ENCODE peak calls at places on chromosomes 12 and 14, in ten cellular contexts. One of them, this sample, is unnamed.

GRCh38 chr12:89245090-89245489 is 107.2 kb downstream of the DUSP6 start:
- DNase-seq in endothelial cell of umbilical vein: no peak
- DNase-seq in breast epithelium: no peak
- DNase-seq in mucosa of descending colon: no peak
- DNase-seq in colonic mucosa: no peak
- DNase-seq in lower lobe of right lung: no peak
- DNase-seq in upper lobe of right lung: no peak
- DNase-seq in tibial artery: no peak
- DNase-seq in lower leg skin: no peak
- DNase-seq in esophagus squamous epithelium: no peak
- DNase-seq in this sample: no peak

GRCh38 chr12:113479193-113479577 is 7.5 kb upstream of the LHX5 start:
- DNase-seq in lower lobe of right lung: no peak
- DNase-seq in colonic mucosa: no peak
- DNase-seq in esophagus squamous epithelium: no peak
- DNase-seq in upper lobe of right lung: no peak
- DNase-seq in tibial artery: no peak
- DNase-seq in mucosa of descending colon: no peak
- DNase-seq in lower leg skin: no peak
- DNase-seq in endothelial cell of umbilical vein: no peak
- DNase-seq in breast epithelium: no peak
- DNase-seq in this sample: no peak

GRCh38 chr14:38409081-38409705 is 153.3 kb upstream of the CLEC14A start:
- DNase-seq in tibial artery: no peak
- DNase-seq in esophagus squamous epithelium: no peak
- DNase-seq in colonic mucosa: no peak
- DNase-seq in upper lobe of right lung: no peak
- DNase-seq in lower leg skin: no peak
- DNase-seq in endothelial cell of umbilical vein: no peak
- DNase-seq in breast epithelium: no peak
- DNase-seq in mucosa of descending colon: no peak
- DNase-seq in lower lobe of right lung: no peak
- DNase-seq in this sample: no peak

GRCh38 chr14:72916174-72916573 is 10.1 kb upstream of the DCAF4 start:
- DNase-seq in colonic mucosa: no peak
- DNase-seq in upper lobe of right lung: no peak
- DNase-seq in lower leg skin: no peak
- DNase-seq in endothelial cell of umbilical vein: no peak
- DNase-seq in tibial artery: no peak
- DNase-seq in mucosa of descending colon: no peak
- DNase-seq in lower lobe of right lung: no peak
- DNase-seq in esophagus squamous epithelium: no peak
- DNase-seq in breast epithelium: no peak
- DNase-seq in this sample: no peak

GRCh38 chr12:30794591-30795409 is 40.0 kb upstream of the CAPRIN2 start:
- DNase-seq in lower leg skin: no peak
- DNase-seq in tibial artery: peak
- DNase-seq in colonic mucosa: no peak
- DNase-seq in lower lobe of right lung: no peak
- DNase-seq in endothelial cell of umbilical vein: peak
- DNase-seq in breast epithelium: no peak
- DNase-seq in esophagus squamous epithelium: no peak
- DNase-seq in upper lobe of right lung: no peak
- DNase-seq in mucosa of descending colon: no peak
- DNase-seq in this sample: peak

GRCh38 chr14:27605298-27605697 is 1007.5 kb upstream of the NOVA1 start:
- DNase-seq in colonic mucosa: no peak
- DNase-seq in tibial artery: no peak
- DNase-seq in lower leg skin: no peak
- DNase-seq in breast epithelium: no peak
- DNase-seq in mucosa of descending colon: no peak
- DNase-seq in lower lobe of right lung: no peak
- DNase-seq in esophagus squamous epithelium: no peak
- DNase-seq in endothelial cell of umbilical vein: no peak
- DNase-seq in upper lobe of right lung: no peak
- DNase-seq in this sample: no peak

GRCh38 chr14:57816568-57817284 is 49.2 kb downstream of the SLC35F4 start:
- DNase-seq in esophagus squamous epithelium: no peak
- DNase-seq in breast epithelium: no peak
- DNase-seq in tibial artery: no peak
- DNase-seq in mucosa of descending colon: no peak
- DNase-seq in lower leg skin: no peak
- DNase-seq in colonic mucosa: no peak
- DNase-seq in endothelial cell of umbilical vein: no peak
- DNase-seq in upper lobe of right lung: no peak
- DNase-seq in lower lobe of right lung: no peak
- DNase-seq in this sample: no peak

GRCh38 chr14:93173943-93174395 is 10.7 kb downstream of the MOAP1 start:
- DNase-seq in tibial artery: no peak
- DNase-seq in breast epithelium: no peak
- DNase-seq in lower lobe of right lung: no peak
- DNase-seq in colonic mucosa: no peak
- DNase-seq in endothelial cell of umbilical vein: no peak
- DNase-seq in lower leg skin: peak
- DNase-seq in upper lobe of right lung: peak
- DNase-seq in mucosa of descending colon: no peak
- DNase-seq in esophagus squamous epithelium: no peak
- DNase-seq in this sample: no peak

GRCh38 chr12:76643438-76643837 is 83.9 kb upstream of the OSBPL8 start:
- DNase-seq in colonic mucosa: no peak
- DNase-seq in upper lobe of right lung: no peak
- DNase-seq in breast epithelium: no peak
- DNase-seq in tibial artery: no peak
- DNase-seq in mucosa of descending colon: no peak
- DNase-seq in lower leg skin: no peak
- DNase-seq in lower lobe of right lung: no peak
- DNase-seq in esophagus squamous epithelium: no peak
- DNase-seq in endothelial cell of umbilical vein: no peak
- DNase-seq in this sample: no peak

GRCh38 chr12:58888131-58888783 is 32.0 kb downstream of the LRIG3 start:
- DNase-seq in endothelial cell of umbilical vein: peak
- DNase-seq in lower leg skin: no peak
- DNase-seq in upper lobe of right lung: no peak
- DNase-seq in tibial artery: peak
- DNase-seq in esophagus squamous epithelium: no peak
- DNase-seq in breast epithelium: peak
- DNase-seq in colonic mucosa: no peak
- DNase-seq in lower lobe of right lung: no peak
- DNase-seq in mucosa of descending colon: no peak
- DNase-seq in this sample: peak

GRCh38 chr12:47903927-47904646 is 707 bp downstream of the VDR start:
- DNase-seq in lower leg skin: peak
- DNase-seq in tibial artery: peak
- DNase-seq in colonic mucosa: peak
- DNase-seq in upper lobe of right lung: peak
- DNase-seq in lower lobe of right lung: peak
- DNase-seq in esophagus squamous epithelium: no peak
- DNase-seq in breast epithelium: peak
- DNase-seq in mucosa of descending colon: peak
- DNase-seq in endothelial cell of umbilical vein: peak
- DNase-seq in this sample: peak

GRCh38 chr12:47904647-47905312 is at the start of gene VDR:
- DNase-seq in lower lobe of right lung: peak
- DNase-seq in mucosa of descending colon: peak
- DNase-seq in colonic mucosa: peak
- DNase-seq in tibial artery: peak
- DNase-seq in lower leg skin: peak
- DNase-seq in breast epithelium: peak
- DNase-seq in upper lobe of right lung: peak
- DNase-seq in esophagus squamous epithelium: no peak
- DNase-seq in endothelial cell of umbilical vein: peak
- DNase-seq in this sample: no peak

GRCh38 chr12:47907851-47908454 is 3.2 kb upstream of the VDR start:
- DNase-seq in breast epithelium: no peak
- DNase-seq in colonic mucosa: no peak
- DNase-seq in upper lobe of right lung: no peak
- DNase-seq in lower leg skin: no peak
- DNase-seq in endothelial cell of umbilical vein: no peak
- DNase-seq in mucosa of descending colon: peak
- DNase-seq in lower lobe of right lung: no peak
- DNase-seq in tibial artery: no peak
- DNase-seq in esophagus squamous epithelium: no peak
- DNase-seq in this sample: no peak

GRCh38 chr12:47903151-47903611 is 1.6 kb downstream of the VDR start:
- DNase-seq in mucosa of descending colon: peak
- DNase-seq in upper lobe of right lung: no peak
- DNase-seq in tibial artery: peak
- DNase-seq in endothelial cell of umbilical vein: no peak
- DNase-seq in breast epithelium: no peak
- DNase-seq in esophagus squamous epithelium: no peak
- DNase-seq in lower leg skin: no peak
- DNase-seq in colonic mucosa: peak
- DNase-seq in lower lobe of right lung: peak
- DNase-seq in this sample: peak

GRCh38 chr12:47905313-47905730 is 528 bp upstream of the VDR start:
- DNase-seq in esophagus squamous epithelium: no peak
- DNase-seq in mucosa of descending colon: peak
- DNase-seq in breast epithelium: peak
- DNase-seq in upper lobe of right lung: peak
- DNase-seq in tibial artery: peak
- DNase-seq in lower lobe of right lung: peak
- DNase-seq in colonic mucosa: peak
- DNase-seq in endothelial cell of umbilical vein: no peak
- DNase-seq in lower leg skin: peak
- DNase-seq in this sample: no peak
- TF ChIP-seq CTCF in esophagus squamous epithelium: no peak
- TF ChIP-seq CTCF in mucosa of descending colon: no peak
- TF ChIP-seq CTCF in breast epithelium: no peak
- TF ChIP-seq CTCF in upper lobe of right lung: peak
- TF ChIP-seq CTCF in tibial artery: peak
- TF ChIP-seq CTCF in lower lobe of right lung: peak
- TF ChIP-seq CTCF in colonic mucosa: no peak
- TF ChIP-seq CTCF in endothelial cell of umbilical vein: peak
- TF ChIP-seq CTCF in lower leg skin: no peak
- TF ChIP-seq CTCF in this sample: peak

GRCh38 chr12:15323530-15323929 is 1.2 kb downstream of the PTPRO start:
- DNase-seq in esophagus squamous epithelium: no peak
- DNase-seq in mucosa of descending colon: no peak
- DNase-seq in tibial artery: no peak
- DNase-seq in lower lobe of right lung: no peak
- DNase-seq in endothelial cell of umbilical vein: no peak
- DNase-seq in upper lobe of right lung: no peak
- DNase-seq in colonic mucosa: no peak
- DNase-seq in breast epithelium: no peak
- DNase-seq in lower leg skin: no peak
- DNase-seq in this sample: no peak
- H3K4me3 ChIP-seq in esophagus squamous epithelium: no peak
- H3K4me3 ChIP-seq in mucosa of descending colon: no peak
- H3K4me3 ChIP-seq in tibial artery: no peak
- H3K4me3 ChIP-seq in lower lobe of right lung: no peak
- H3K4me3 ChIP-seq in endothelial cell of umbilical vein: no peak
- H3K4me3 ChIP-seq in upper lobe of right lung: no peak
- H3K4me3 ChIP-seq in colonic mucosa: no peak
- H3K4me3 ChIP-seq in breast epithelium: no peak
- H3K4me3 ChIP-seq in lower leg skin: no peak
- H3K4me3 ChIP-seq in this sample: no peak

DNA sequence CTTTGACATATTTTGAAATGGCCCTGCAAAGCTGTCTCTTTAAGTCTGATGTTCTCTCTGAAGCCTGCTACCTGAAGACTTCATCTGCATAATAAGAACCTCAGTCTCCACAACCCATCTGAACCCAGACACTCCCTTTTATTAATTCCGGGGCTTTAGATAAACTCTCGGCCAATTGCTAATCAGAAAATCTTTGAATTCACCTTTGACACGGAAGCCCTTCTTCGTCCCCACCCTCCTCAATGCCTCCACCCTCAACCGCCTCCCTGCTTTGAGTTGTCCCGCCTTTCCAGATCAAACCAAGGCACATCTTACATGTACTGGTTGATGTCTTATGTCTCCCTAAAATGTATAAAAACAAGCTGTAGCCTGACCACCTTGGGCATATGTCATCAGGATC is 17.6 kb downstream of the OR6J1 start:
- DNase-seq in breast epithelium: no peak
- DNase-seq in esophagus squamous epithelium: no peak
- DNase-seq in colonic mucosa: no peak
- DNase-seq in lower leg skin: no peak
- DNase-seq in tibial artery: no peak
- DNase-seq in lower lobe of right lung: no peak
- DNase-seq in upper lobe of right lung: no peak
- DNase-seq in mucosa of descending colon: no peak
- DNase-seq in endothelial cell of umbilical vein: no peak
- DNase-seq in this sample: no peak
- TF ChIP-seq CTCF in breast epithelium: no peak
- TF ChIP-seq CTCF in esophagus squamous epithelium: no peak
- TF ChIP-seq CTCF in colonic mucosa: no peak
- TF ChIP-seq CTCF in lower leg skin: no peak
- TF ChIP-seq CTCF in tibial artery: no peak
- TF ChIP-seq CTCF in lower lobe of right lung: no peak
- TF ChIP-seq CTCF in upper lobe of right lung: no peak
- TF ChIP-seq CTCF in mucosa of descending colon: no peak
- TF ChIP-seq CTCF in endothelial cell of umbilical vein: no peak
- TF ChIP-seq CTCF in this sample: no peak

GRCh38 chr12:51813931-51814310 is 34.6 kb downstream of the FIGNL2 start:
- DNase-seq in esophagus squamous epithelium: no peak
- DNase-seq in endothelial cell of umbilical vein: no peak
- DNase-seq in colonic mucosa: no peak
- DNase-seq in breast epithelium: no peak
- DNase-seq in upper lobe of right lung: no peak
- DNase-seq in lower leg skin: no peak
- DNase-seq in mucosa of descending colon: no peak
- DNase-seq in lower lobe of right lung: no peak
- DNase-seq in tibial artery: no peak
- DNase-seq in this sample: no peak

GRCh38 chr12:51814311-51815088 is 34.0 kb downstream of the FIGNL2 start:
- DNase-seq in colonic mucosa: peak
- DNase-seq in tibial artery: peak
- DNase-seq in esophagus squamous epithelium: no peak
- DNase-seq in upper lobe of right lung: peak
- DNase-seq in lower lobe of right lung: peak
- DNase-seq in mucosa of descending colon: peak
- DNase-seq in breast epithelium: no peak
- DNase-seq in endothelial cell of umbilical vein: peak
- DNase-seq in lower leg skin: peak
- DNase-seq in this sample: no peak

GRCh38 chr12:51815571-51815970 is 32.9 kb downstream of the FIGNL2 start:
- DNase-seq in tibial artery: no peak
- DNase-seq in lower leg skin: no peak
- DNase-seq in esophagus squamous epithelium: no peak
- DNase-seq in mucosa of descending colon: no peak
- DNase-seq in lower lobe of right lung: no peak
- DNase-seq in colonic mucosa: no peak
- DNase-seq in upper lobe of right lung: no peak
- DNase-seq in endothelial cell of umbilical vein: no peak
- DNase-seq in breast epithelium: no peak
- DNase-seq in this sample: no peak

GRCh38 chr12:51811203-51811805 is 37.2 kb downstream of the FIGNL2 start:
- DNase-seq in breast epithelium: no peak
- DNase-seq in esophagus squamous epithelium: no peak
- DNase-seq in tibial artery: no peak
- DNase-seq in mucosa of descending colon: no peak
- DNase-seq in upper lobe of right lung: no peak
- DNase-seq in colonic mucosa: no peak
- DNase-seq in endothelial cell of umbilical vein: no peak
- DNase-seq in lower leg skin: no peak
- DNase-seq in lower lobe of right lung: no peak
- DNase-seq in this sample: no peak

DNA sequence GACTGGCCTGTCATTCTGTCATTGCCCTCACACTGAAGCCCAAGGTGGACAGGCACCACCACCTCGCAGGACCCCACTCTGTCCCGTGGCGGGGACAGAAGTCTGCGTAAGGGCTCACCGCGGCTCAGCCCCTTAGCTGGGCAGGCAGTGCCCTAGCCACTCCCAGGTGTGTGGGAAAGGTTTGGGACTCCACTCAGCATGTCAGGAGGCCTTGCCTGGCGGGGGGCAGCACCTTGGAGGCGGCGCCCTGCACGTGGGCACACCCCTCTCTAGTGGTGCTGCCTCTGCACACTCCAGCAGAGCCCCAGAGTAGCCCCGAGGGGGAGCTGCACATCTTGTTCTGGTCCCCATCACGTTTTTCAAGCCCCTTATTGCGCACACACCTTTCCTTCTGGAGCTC is 35.6 kb downstream of the FIGNL2 start:
- DNase-seq in mucosa of descending colon: no peak
- DNase-seq in upper lobe of right lung: no peak
- DNase-seq in lower lobe of right lung: no peak
- DNase-seq in colonic mucosa: no peak
- DNase-seq in lower leg skin: no peak
- DNase-seq in esophagus squamous epithelium: no peak
- DNase-seq in tibial artery: no peak
- DNase-seq in endothelial cell of umbilical vein: no peak
- DNase-seq in breast epithelium: no peak
- DNase-seq in this sample: no peak
- H3K4me3 ChIP-seq in mucosa of descending colon: no peak
- H3K4me3 ChIP-seq in upper lobe of right lung: no peak
- H3K4me3 ChIP-seq in lower lobe of right lung: no peak
- H3K4me3 ChIP-seq in colonic mucosa: no peak
- H3K4me3 ChIP-seq in lower leg skin: no peak
- H3K4me3 ChIP-seq in esophagus squamous epithelium: no peak
- H3K4me3 ChIP-seq in tibial artery: no peak
- H3K4me3 ChIP-seq in endothelial cell of umbilical vein: no peak
- H3K4me3 ChIP-seq in breast epithelium: no peak
- H3K4me3 ChIP-seq in this sample: no peak

This sample was measured in astrocyte of the cerebellum.